ENCODE peak calls at places on chromosomes 3 and 15, in ten cellular contexts. S is suprapubic skin, E is IMR-90, Z is cardiac muscle cell, O is astrocyte, K is fibroblast of pulmonary artery, U is esophagus muscularis mucosa, B is BE2C, A is body of pancreas, N is lower lobe of right lung. F is an unnamed sample.

GRCh38 chr15:101045835-101046691 is 126.9 kb downstream of the LRRK1 start:
- DNase-seq in S (peak), E (no peak), Z (no peak), O (no peak), K (no peak), U (peak), B (peak), A (peak), N (peak), F (no peak)

GRCh38 chr15:57158589-57158988 is 217.7 kb upstream of the CGNL1 start:
- DNase-seq in S (no peak), E (peak), Z (peak), O (peak), K (no peak), U (no peak), B (no peak), A (no peak), N (no peak), F (peak)

GRCh38 chr3:142907996-142908395 is 19.1 kb upstream of the PCOLCE2 start:
- DNase-seq in S (no peak), E (no peak), Z (no peak), O (no peak), K (no peak), U (no peak), B (no peak), A (no peak), N (no peak), F (no peak)

GRCh38 chr15:101014921-101015841 is 96.0 kb downstream of the LRRK1 start:
- DNase-seq in S (peak), E (peak), Z (peak), O (peak), K (peak), U (peak), B (peak), A (peak), N (peak), F (peak)

GRCh38 chr3:135929670-135930069 is 35.9 kb upstream of the PPP2R3A start:
- DNase-seq in S (no peak), E (peak), Z (peak), O (peak), K (peak), U (peak), B (no peak), A (peak), N (no peak), F (no peak)

GRCh38 chr3:58034738-58035511 is 26.7 kb downstream of the FLNB start:
- DNase-seq in S (no peak), E (no peak), Z (no peak), O (no peak), K (no peak), U (no peak), B (no peak), A (no peak), N (no peak), F (no peak)

GRCh38 chr3:148615385-148615784 is 82.3 kb upstream of the AGTR1 start:
- DNase-seq in S (no peak), E (no peak), Z (no peak), O (no peak), K (no peak), U (no peak), B (no peak), A (no peak), N (no peak), F (no peak)

GRCh38 chr3:95172549-95172948 is 1109.7 kb downstream of the NSUN3 start:
- DNase-seq in S (no peak), E (no peak), Z (no peak), O (no peak), K (no peak), U (no peak), B (no peak), A (no peak), N (no peak), F (no peak)

GRCh38 chr3:57179580-57180410 is 14.6 kb upstream of the IL17RD start:
- DNase-seq in S (no peak), E (peak), Z (peak), O (no peak), K (peak), U (no peak), B (no peak), A (no peak), N (no peak), F (peak)

GRCh38 chr3:189941679-189942078 is 179.0 kb downstream of the P3H2 start:
- DNase-seq in S (no peak), E (peak), Z (peak), O (peak), K (peak), U (no peak), B (no peak), A (peak), N (no peak), F (peak)

GRCh38 chr15:63461230-63461629 is 43.2 kb upstream of the USP3 start:
- DNase-seq in S (no peak), E (no peak), Z (peak), O (no peak), K (peak), U (no peak), B (no peak), A (no peak), N (no peak), F (no peak)

GRCh38 chr3:73766599-73767378 is 142.0 kb upstream of the PDZRN3 start:
- DNase-seq in S (no peak), E (peak), Z (peak), O (peak), K (peak), U (no peak), B (no peak), A (no peak), N (no peak), F (peak)

GRCh38 chr3:129226374-129226773 is 23.0 kb upstream of the COPG1 start:
- DNase-seq in S (peak), E (peak), Z (peak), O (peak), K (peak), U (no peak), B (peak), A (peak), N (peak), F (peak)

GRCh38 chr15:54810496-54810895 is 386.2 kb downstream of the RSL24D1 start:
- DNase-seq in S (no peak), E (no peak), Z (no peak), O (no peak), K (no peak), U (no peak), B (no peak), A (no peak), N (no peak), F (no peak)

GRCh38 chr3:195069501-195070251 is 201.3 kb downstream of the XXYLT1 start:
- DNase-seq in S (peak), E (no peak), Z (no peak), O (no peak), K (no peak), U (no peak), B (no peak), A (no peak), N (peak), F (no peak)

GRCh38 chr3:59127071-59127470 is 77.2 kb upstream of the CFAP20DC start:
- DNase-seq in S (no peak), E (peak), Z (peak), O (peak), K (peak), U (no peak), B (no peak), A (no peak), N (no peak), F (peak)

GRCh38 chr3:130725746-130726145 is 20.9 kb downstream of the PIK3R4 start:
- DNase-seq in S (no peak), E (no peak), Z (no peak), O (peak), K (no peak), U (no peak), B (no peak), A (no peak), N (no peak), F (no peak)

GRCh38 chr3:46884929-46885328 is 7.4 kb downstream of the PTH1R start:
- DNase-seq in S (no peak), E (no peak), Z (no peak), O (no peak), K (no peak), U (no peak), B (no peak), A (no peak), N (no peak), F (no peak)

GRCh38 chr15:40310001-40310959 is 2.5 kb upstream of the PLCB2 start:
- DNase-seq in S (no peak), E (peak), Z (peak), O (no peak), K (peak), U (no peak), B (peak), A (peak), N (peak), F (peak)

GRCh38 chr15:39969871-39970270 is 36.0 kb downstream of the EIF2AK4 start:
- DNase-seq in S (no peak), E (peak), Z (peak), O (peak), K (peak), U (no peak), B (no peak), A (no peak), N (peak), F (peak)

GRCh38 chr3:78634316-78634715 is 1133.5 kb downstream of the ROBO1 start:
- DNase-seq in S (no peak), E (peak), Z (no peak), O (peak), K (no peak), U (no peak), B (no peak), A (no peak), N (no peak), F (no peak)

GRCh38 chr3:54188176-54188791 is 65.9 kb downstream of the CACNA2D3 start:
- DNase-seq in S (no peak), E (peak), Z (peak), O (peak), K (peak), U (no peak), B (no peak), A (peak), N (no peak), F (peak)

GRCh38 chr15:55132672-55133071 is 64.1 kb downstream of the RSL24D1 start:
- DNase-seq in S (no peak), E (no peak), Z (no peak), O (no peak), K (no peak), U (no peak), B (no peak), A (no peak), N (no peak), F (no peak)

GRCh38 chr3:196518999-196519737 is 4.0 kb upstream of the SMCO1 start:
- DNase-seq in S (no peak), E (peak), Z (peak), O (peak), K (peak), U (no peak), B (peak), A (peak), N (peak), F (peak)

GRCh38 chr15:77464129-77464865 is 43.6 kb downstream of the HMG20A start:
- DNase-seq in S (no peak), E (peak), Z (no peak), O (no peak), K (no peak), U (no peak), B (no peak), A (no peak), N (no peak), F (peak)

GRCh38 chr3:187507266-187507665 is 139.1 kb downstream of the RTP4 start:
- DNase-seq in S (no peak), E (no peak), Z (no peak), O (no peak), K (no peak), U (no peak), B (no peak), A (no peak), N (no peak), F (peak)

GRCh38 chr3:27677554-27677953 is 44.6 kb downstream of the EOMES start:
- DNase-seq in S (no peak), E (peak), Z (peak), O (peak), K (peak), U (no peak), B (no peak), A (no peak), N (no peak), F (peak)

DNA sequence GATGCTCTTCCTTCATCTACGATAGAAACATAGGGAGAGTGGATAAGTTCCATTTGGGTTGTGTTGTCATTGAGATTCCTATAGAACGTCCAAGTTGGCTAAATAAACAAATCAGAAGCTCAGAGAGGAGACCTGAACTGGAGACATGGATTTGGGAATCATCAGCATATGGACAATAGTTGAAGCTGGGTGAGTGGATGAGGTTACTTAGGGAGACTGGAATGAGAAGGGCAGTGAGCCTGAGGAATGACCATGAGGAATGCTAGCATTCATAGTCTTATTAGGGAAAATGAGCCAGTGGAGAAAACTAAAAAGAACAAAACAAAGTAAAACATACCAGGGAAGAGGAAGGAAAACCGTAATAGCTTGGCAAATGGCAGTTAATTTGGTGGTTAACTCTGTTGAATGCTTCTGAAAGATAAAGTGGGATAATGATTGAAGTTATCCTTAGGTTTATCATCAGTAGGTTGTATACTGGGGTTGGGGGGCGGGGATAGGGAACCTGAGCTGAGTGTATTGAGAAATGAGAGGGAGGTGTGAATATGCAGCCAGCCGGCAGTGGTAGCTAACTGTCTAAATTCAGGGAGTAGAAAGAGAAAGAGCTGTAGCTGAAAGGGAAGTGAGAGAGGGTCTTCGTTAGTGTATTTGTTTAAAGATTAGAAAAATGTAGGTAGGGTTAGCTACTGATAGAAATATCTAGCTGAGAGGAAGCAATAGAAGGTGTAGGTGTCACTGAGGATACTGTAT is 74.6 kb downstream of the ARHGEF26 start:
- DNase-seq in S (no peak), E (peak), Z (no peak), O (no peak), K (no peak), U (no peak), B (no peak), A (no peak), N (no peak), F (no peak)
- TF ChIP-seq CTCF in S (no peak), E (no peak), Z (no peak), O (no peak), K (no peak), U (no peak), B (no peak), A (no peak), N (no peak), F (no peak)

DNA sequence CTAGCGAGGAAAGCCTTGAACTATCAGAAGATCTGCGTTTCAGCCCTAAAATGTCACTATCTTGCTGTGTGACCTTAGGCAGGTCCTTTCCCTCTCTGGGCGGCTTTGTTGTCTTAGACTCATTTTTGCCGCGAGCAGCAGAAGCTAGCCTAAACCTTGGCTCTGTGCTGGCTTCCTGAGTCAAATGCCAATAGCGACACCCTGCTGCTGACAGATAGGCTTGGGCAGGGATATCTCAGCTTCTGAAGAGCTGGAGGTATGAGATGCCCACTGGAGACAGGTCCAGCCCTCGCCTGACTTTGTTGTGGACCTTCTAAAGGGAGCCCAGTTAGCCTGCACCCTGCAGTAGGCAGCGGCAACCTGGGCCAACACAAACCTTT is 1.3 kb downstream of the ADAMTSL3 start:
- DNase-seq in S (no peak), E (no peak), Z (no peak), O (no peak), K (no peak), U (peak), B (no peak), A (no peak), N (no peak), F (no peak)
- H3K4me3 ChIP-seq in S (no peak), E (no peak), Z (no peak), O (no peak), K (no peak), U (peak), B (no peak), A (no peak), N (peak), F (no peak)

DNA sequence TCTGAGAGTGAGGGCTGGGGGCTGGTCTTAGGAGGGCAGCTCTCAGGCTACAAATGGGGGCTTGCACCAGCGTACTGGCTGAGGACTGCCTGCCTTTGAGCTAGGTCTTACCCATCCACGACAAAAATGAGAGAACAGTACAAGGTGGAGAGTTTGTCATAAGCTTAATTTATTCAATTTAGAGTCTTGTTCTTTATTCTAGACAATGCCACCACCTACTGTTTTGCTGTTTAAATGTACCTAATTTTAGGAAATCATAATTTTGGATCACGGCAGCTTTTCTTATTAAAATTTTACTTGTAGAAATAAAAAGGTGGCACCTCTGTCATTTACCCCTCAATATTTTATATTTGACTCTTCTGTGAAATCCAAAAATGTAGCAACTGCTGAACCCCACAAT is 88.4 kb downstream of the SLCO3A1 start:
- DNase-seq in S (no peak), E (no peak), Z (peak), O (no peak), K (peak), U (no peak), B (no peak), A (no peak), N (no peak), F (peak)
- TF ChIP-seq CTCF in S (no peak), E (no peak), Z (no peak), O (no peak), K (no peak), U (peak), B (no peak), A (no peak), N (no peak), F (peak)

GRCh38 chr3:146972726-146973125 is 367.6 kb upstream of the PLSCR5 start:
- DNase-seq in S (no peak), E (peak), Z (peak), O (peak), K (peak), U (no peak), B (no peak), A (no peak), N (no peak), F (no peak)
- H3K4me3 ChIP-seq in S (no peak), E (no peak), Z (no peak), O (no peak), K (no peak), U (no peak), B (no peak), A (no peak), N (no peak), F (no peak)

GRCh38 chr15:28881170-28881569 is 4.6 kb upstream of the APBA2 start:
- DNase-seq in S (no peak), E (peak), Z (peak), O (no peak), K (peak), U (no peak), B (no peak), A (no peak), N (no peak), F (peak)
- TF ChIP-seq CTCF in S (no peak), E (peak), Z (peak), O (no peak), K (peak), U (no peak), B (no peak), A (peak), N (no peak), F (no peak)